ENCODE peak calls at places on chromosomes 11 and 22, in seven cellular contexts. V is RKO, M is HFF-Myc, Q is foreskin fibroblast, I is non-pigmented ciliary epithelial cell, B is GM06990, C is epithelial cell of prostate. N is an unnamed sample.

GRCh38 chr22:23774922-23775436 is 2.3 kb downstream of the MMP11 start:
- DNase-seq in V (no peak), M (no peak), Q (peak; percentile 78), I (no peak), B (no peak), C (no peak), N (peak; percentile 64)

GRCh38 chr11:20125927-20126326 is 34.3 kb downstream of the DBX1 start:
- DNase-seq in V (peak; percentile 51), M (no peak), Q (peak; percentile 65), I (no peak), B (no peak), C (no peak), N (peak; percentile 73)

GRCh38 chr11:94450061-94450460 is 43.6 kb downstream of the MRE11 start:
- DNase-seq in V (no peak), M (no peak), Q (peak; percentile 75), I (no peak), B (no peak), C (no peak), N (peak; percentile 12)

GRCh38 chr22:46171940-46172339 is 21.6 kb downstream of the PPARA start:
- DNase-seq in V (no peak), M (peak; percentile 85), Q (peak; percentile 89), I (no peak), B (no peak), C (peak; percentile 69), N (peak; percentile 86)

GRCh38 chr11:25436326-25436725 is 895.6 kb upstream of the ANO3 start:
- DNase-seq in V (no peak), M (no peak), Q (no peak), I (no peak), B (no peak), C (no peak), N (no peak)

GRCh38 chr11:97537407-97538150 is 1147.8 kb downstream of the JRKL start:
- DNase-seq in V (no peak), M (no peak), Q (no peak), I (no peak), B (no peak), C (no peak), N (no peak)

GRCh38 chr11:28760676-28761390 is 652.6 kb downstream of the METTL15 start:
- DNase-seq in V (no peak), M (no peak), Q (peak; percentile 42), I (peak; percentile 76), B (no peak), C (no peak), N (peak; percentile 66)

GRCh38 chr22:17084554-17085276 is at the start of gene IL17RA:
- DNase-seq in V (peak; percentile 91), M (peak; percentile 49), Q (peak; percentile 95), I (peak; percentile 35), B (peak; percentile 93), C (peak; percentile 60), N (peak; percentile 92)

GRCh38 chr11:67433536-67434394 is 3.7 kb downstream of the PTPRCAP start:
- DNase-seq in V (no peak), M (no peak), Q (no peak), I (no peak), B (peak; percentile 51), C (no peak), N (no peak)

GRCh38 chr11:6693342-6694228 is 10.4 kb upstream of the MRPL17 start:
- DNase-seq in V (peak; percentile 89), M (peak; percentile 65), Q (peak; percentile 94), I (peak; percentile 82), B (no peak), C (peak; percentile 60), N (peak; percentile 94)

GRCh38 chr11:76208829-76209670 is 2.7 kb upstream of the WNT11 start:
- DNase-seq in V (peak; percentile 74), M (no peak), Q (peak; percentile 72), I (no peak), B (peak; percentile 70), C (no peak), N (peak; percentile 62)

GRCh38 chr11:109029927-109030326 is 365.1 kb downstream of the DDX10 start:
- DNase-seq in V (no peak), M (no peak), Q (no peak), I (no peak), B (no peak), C (no peak), N (no peak)

GRCh38 chr11:63290285-63290684 is 46.9 kb upstream of the SLC22A25 start:
- DNase-seq in V (no peak), M (no peak), Q (no peak), I (no peak), B (no peak), C (no peak), N (no peak)

GRCh38 chr11:119583585-119583984 is 145.4 kb downstream of the NECTIN1 start:
- DNase-seq in V (no peak), M (no peak), Q (no peak), I (no peak), B (no peak), C (no peak), N (no peak)

GRCh38 chr11:43916621-43917020 is 25.8 kb upstream of the C11orf96 start:
- DNase-seq in V (no peak), M (no peak), Q (no peak), I (no peak), B (no peak), C (no peak), N (no peak)

GRCh38 chr11:132310390-132311375 is 940.3 kb downstream of the NTM start:
- DNase-seq in V (no peak), M (no peak), Q (no peak), I (no peak), B (no peak), C (no peak), N (no peak)

GRCh38 chr22:24827305-24827704 is 21.3 kb downstream of the SGSM1 start:
- DNase-seq in V (no peak), M (no peak), Q (no peak), I (no peak), B (no peak), C (no peak), N (no peak)

GRCh38 chr11:35290876-35291275 is 128.5 kb downstream of the SLC1A2 start:
- DNase-seq in V (no peak), M (no peak), Q (no peak), I (no peak), B (no peak), C (no peak), N (no peak)

GRCh38 chr22:39815882-39816395 is 77.6 kb downstream of the ENTHD1 start:
- DNase-seq in V (no peak), M (no peak), Q (peak; percentile 41), I (no peak), B (no peak), C (no peak), N (no peak)

GRCh38 chr22:46561435-46561905 is 24.1 kb upstream of the CELSR1 start:
- DNase-seq in V (no peak), M (no peak), Q (no peak), I (no peak), B (no peak), C (no peak), N (peak; percentile 40)

GRCh38 chr11:118621071-118621815 is 13.8 kb downstream of the PHLDB1 start:
- DNase-seq in V (peak; percentile 67), M (peak; percentile 75), Q (peak; percentile 94), I (no peak), B (no peak), C (no peak), N (peak; percentile 92)

GRCh38 chr11:111091341-111091740 is 154.2 kb upstream of the POU2AF2 start:
- DNase-seq in V (no peak), M (no peak), Q (no peak), I (no peak), B (no peak), C (no peak), N (no peak)

GRCh38 chr11:134414036-134414731 is 2.1 kb upstream of the B3GAT1 start:
- DNase-seq in V (no peak), M (no peak), Q (no peak), I (no peak), B (no peak), C (no peak), N (no peak)

GRCh38 chr22:37053310-37054077 is 2.0 kb downstream of the KCTD17 start:
- DNase-seq in V (no peak), M (no peak), Q (peak; percentile 39), I (no peak), B (no peak), C (no peak), N (no peak)

GRCh38 chr11:75720639-75721038 is 3.0 kb downstream of the MOGAT2 start:
- DNase-seq in V (no peak), M (no peak), Q (no peak), I (no peak), B (no peak), C (no peak), N (no peak)

GRCh38 chr22:39612811-39613548 is 42.4 kb downstream of the CACNA1I start:
- DNase-seq in V (no peak), M (no peak), Q (no peak), I (no peak), B (no peak), C (no peak), N (no peak)

GRCh38 chr11:45580399-45580798 is 85.0 kb downstream of the CHST1 start:
- DNase-seq in V (peak; percentile 35), M (peak; percentile 4), Q (peak; percentile 56), I (peak; percentile 11), B (no peak), C (no peak), N (peak; percentile 14)

GRCh38 chr11:64833509-64833908 is 10.9 kb downstream of the CDC42BPG start:
- DNase-seq in V (no peak), M (no peak), Q (no peak), I (no peak), B (no peak), C (no peak), N (no peak)